ENCODE peak calls at places on chromosomes 16 and 17, in nine cellular contexts. R is NCI-H146, F is germinal center, N is mammary epithelial cell, X is H54, K is fibroblast of the aortic adventitia, T is T-helper 2 cell, G is GM03348, I is omental fat pad. U is an unnamed sample.

GRCh38 chr17:57861000-57861736 is 11.3 kb upstream of the MRPS23 start:
- DNase-seq in F (peak), T (no peak), K (peak), N (no peak), I (no peak), G (peak), X (peak), R (no peak), U (peak)

GRCh38 chr16:14616280-14616679 is 13.8 kb downstream of the PARN start:
- DNase-seq in X (no peak), R (no peak), G (no peak), F (no peak), N (no peak), K (no peak), I (no peak), T (no peak), U (no peak)

GRCh38 chr17:55177159-55177913 is 87.4 kb upstream of the HLF start:
- DNase-seq in X (no peak), R (no peak), N (no peak), T (no peak), I (no peak), F (no peak), G (peak), K (peak), U (no peak)

GRCh38 chr16:21603920-21604319 is 4.5 kb downstream of the METTL9 start:
- DNase-seq in T (no peak), G (peak), K (no peak), N (no peak), X (no peak), R (no peak), I (no peak), F (no peak), U (no peak)

GRCh38 chr16:27228036-27228435 is 24.7 kb downstream of the KDM8 start:
- DNase-seq in T (no peak), I (no peak), G (no peak), N (no peak), R (no peak), X (no peak), K (no peak), F (no peak), U (no peak)

GRCh38 chr17:81036128-81036891 is 1.4 kb downstream of the BAIAP2 start:
- DNase-seq in T (no peak), K (peak), X (no peak), N (no peak), G (no peak), R (no peak), I (no peak), F (no peak), U (no peak)

GRCh38 chr17:76199466-76199865 is 40.8 kb downstream of the RNF157 start:
- DNase-seq in T (peak), G (no peak), K (no peak), F (no peak), I (no peak), N (no peak), R (no peak), X (no peak), U (no peak)

GRCh38 chr17:14886200-14886739 is 378.9 kb downstream of the PMP22 start:
- DNase-seq in G (no peak), F (no peak), R (no peak), I (no peak), T (no peak), X (no peak), K (peak), N (peak), U (peak)

GRCh38 chr17:55814377-55814776 is 63.5 kb downstream of the PCTP start:
- DNase-seq in X (peak), K (no peak), N (no peak), G (no peak), R (no peak), F (no peak), T (no peak), I (no peak), U (no peak)

GRCh38 chr17:2034157-2034556 is 4.2 kb downstream of the DPH1 start:
- DNase-seq in G (peak), N (no peak), K (peak), X (no peak), I (no peak), T (no peak), F (no peak), R (no peak), U (no peak)

GRCh38 chr17:43368740-43369506 is 29.9 kb upstream of the ARL4D start:
- DNase-seq in F (peak), N (peak), R (peak), K (peak), T (peak), X (peak), G (peak), I (peak), U (peak)

GRCh38 chr16:11315499-11315898 is 29.8 kb upstream of the RMI2 start:
- DNase-seq in R (no peak), K (no peak), X (peak), G (no peak), T (no peak), F (no peak), N (no peak), I (no peak), U (no peak)

GRCh38 chr16:56389554-56389953 is 35.8 kb downstream of the AMFR start:
- DNase-seq in N (peak), X (peak), T (no peak), R (no peak), F (no peak), G (peak), K (peak), I (no peak), U (peak)

GRCh38 chr17:37816951-37817350 is 72.1 kb upstream of the HNF1B start:
- DNase-seq in K (no peak), N (no peak), I (no peak), X (no peak), F (no peak), T (no peak), R (no peak), G (no peak), U (no peak)

GRCh38 chr16:69270831-69271230 is 40.3 kb upstream of the VPS4A start:
- DNase-seq in I (no peak), T (no peak), R (no peak), X (no peak), N (no peak), K (peak), F (no peak), G (no peak), U (peak)

GRCh38 chr16:74107795-74108610 is 188.6 kb upstream of the PSMD7 start:
- DNase-seq in K (no peak), T (no peak), R (peak), X (peak), N (peak), F (peak), G (peak), I (no peak), U (peak)

GRCh38 chr17:73071387-73071999 is 21.0 kb downstream of the SLC39A11 start:
- DNase-seq in K (peak), T (no peak), R (no peak), N (no peak), G (peak), I (no peak), X (no peak), F (no peak), U (peak)

GRCh38 chr17:32185875-32186274 is 43.6 kb downstream of the RHOT1 start:
- DNase-seq in X (no peak), F (no peak), I (no peak), K (no peak), N (no peak), G (no peak), R (no peak), T (no peak), U (no peak)

GRCh38 chr16:3249020-3249419 is 7.4 kb downstream of the MEFV start:
- DNase-seq in X (no peak), T (no peak), N (no peak), F (no peak), G (no peak), I (no peak), K (no peak), R (no peak), U (no peak)